ENCODE peak calls at places on chromosome 3, in six cellular contexts. B is MM.1S, R is A549, G is skeletal muscle cell, J is fibroblast of mammary gland, P is left ventricle myocardium inferior. S is an unnamed sample.

GRCh38 chr3:160373655-160374054 is 25.4 kb downstream of the IFT80 start:
- DNase-seq in B (no peak), R (no peak), G (no peak), J (no peak), P (no peak), S (no peak)

GRCh38 chr3:184345678-184346144 is 8.3 kb downstream of the FAM131A start:
- DNase-seq in B (peak), R (peak), G (no peak), J (peak), P (peak), S (peak)

GRCh38 chr3:31922962-31923361 is 58.1 kb downstream of the OSBPL10 start:
- DNase-seq in B (no peak), R (no peak), G (no peak), J (no peak), P (no peak), S (no peak)

GRCh38 chr3:57974796-57975388 is 33.3 kb upstream of the FLNB start:
- DNase-seq in B (no peak), R (peak), G (peak), J (peak), P (no peak), S (peak)

GRCh38 chr3:124520970-124521369 is 209.3 kb upstream of the UMPS start:
- DNase-seq in B (no peak), R (no peak), G (no peak), J (no peak), P (no peak), S (no peak)

GRCh38 chr3:139677341-139678155 is at the start of gene NMNAT3:
- DNase-seq in B (peak), R (peak), G (no peak), J (peak), P (peak), S (peak)

GRCh38 chr3:81585057-81585456 is 176.4 kb downstream of the GBE1 start:
- DNase-seq in B (no peak), R (no peak), G (no peak), J (no peak), P (no peak), S (no peak)

GRCh38 chr3:70558955-70559354 is 246.5 kb upstream of the MDFIC2 start:
- DNase-seq in B (no peak), R (no peak), G (no peak), J (no peak), P (no peak), S (no peak)

GRCh38 chr3:195003893-195004289 is 267.1 kb downstream of the XXYLT1 start:
- DNase-seq in B (no peak), R (no peak), G (no peak), J (no peak), P (no peak), S (no peak)

GRCh38 chr3:4515896-4516295 is 22.7 kb downstream of the ITPR1 start:
- DNase-seq in B (no peak), R (no peak), G (no peak), J (no peak), P (no peak), S (no peak)

GRCh38 chr3:72595376-72595775 is 252.9 kb downstream of the SHQ1 start:
- DNase-seq in B (no peak), R (no peak), G (no peak), J (no peak), P (no peak), S (peak)

GRCh38 chr3:177362646-177363045 is 165.4 kb upstream of the TBL1XR1 start:
- DNase-seq in B (peak), R (no peak), G (no peak), J (no peak), P (no peak), S (no peak)

GRCh38 chr3:38017445-38018295 is 11.8 kb downstream of the PLCD1 start:
- DNase-seq in B (no peak), R (no peak), G (no peak), J (no peak), P (no peak), S (no peak)

GRCh38 chr3:154247806-154248480 is 76.3 kb downstream of the DHX36 start:
- DNase-seq in B (no peak), R (no peak), G (no peak), J (no peak), P (no peak), S (no peak)

GRCh38 chr3:30658328-30659052 is 52.1 kb downstream of the TGFBR2 start:
- DNase-seq in B (peak), R (no peak), G (peak), J (peak), P (no peak), S (no peak)

GRCh38 chr3:184366619-184367321 is 5.3 kb downstream of the POLR2H start:
- DNase-seq in B (no peak), R (no peak), G (no peak), J (peak), P (no peak), S (no peak)

GRCh38 chr3:48086736-48087470 is 70.7 kb upstream of the MAP4 start:
- DNase-seq in B (no peak), R (peak), G (no peak), J (peak), P (no peak), S (no peak)

GRCh38 chr3:53114412-53115074 is 15.7 kb downstream of the RFT1 start:
- DNase-seq in B (no peak), R (no peak), G (no peak), J (peak), P (no peak), S (no peak)

GRCh38 chr3:71601811-71602210 is 18.3 kb upstream of the FOXP1 start:
- DNase-seq in B (no peak), R (no peak), G (no peak), J (peak), P (no peak), S (no peak)

GRCh38 chr3:155553800-155554199 is 191.1 kb downstream of the PLCH1 start:
- DNase-seq in B (no peak), R (no peak), G (no peak), J (no peak), P (no peak), S (no peak)

GRCh38 chr3:168047190-168047795 is 48.4 kb downstream of the GOLIM4 start:
- DNase-seq in B (peak), R (peak), G (peak), J (peak), P (no peak), S (no peak)

GRCh38 chr3:10583798-10584708 is 78.7 kb upstream of the ATP2B2 start:
- DNase-seq in B (no peak), R (no peak), G (no peak), J (no peak), P (no peak), S (no peak)

GRCh38 chr3:26621891-26622633 is 510 bp upstream of the LRRC3B start:
- DNase-seq in B (no peak), R (no peak), G (no peak), J (no peak), P (no peak), S (no peak)

GRCh38 chr3:15172806-15173205 is 33.2 kb upstream of the CAPN7 start:
- DNase-seq in B (no peak), R (no peak), G (no peak), J (no peak), P (no peak), S (no peak)

GRCh38 chr3:100030346-100030745 is 84.0 kb downstream of the FILIP1L start:
- DNase-seq in B (no peak), R (no peak), G (no peak), J (peak), P (no peak), S (no peak)

GRCh38 chr3:186152361-186152798 is 43.5 kb upstream of the ETV5 start:
- DNase-seq in B (no peak), R (no peak), G (no peak), J (no peak), P (no peak), S (no peak)

GRCh38 chr3:142595581-142595950 is 627 bp upstream of the PLS1 start:
- DNase-seq in B (no peak), R (peak), G (peak), J (peak), P (no peak), S (no peak)

GRCh38 chr3:84600703-84601225 is 358.0 kb upstream of the CADM2 start:
- DNase-seq in B (no peak), R (no peak), G (no peak), J (no peak), P (no peak), S (no peak)

GRCh38 chr3:196274585-196274984 is 12.9 kb downstream of the PCYT1A start:
- DNase-seq in B (peak), R (no peak), G (no peak), J (peak), P (no peak), S (no peak)

GRCh38 chr3:37707428-37708372 is 154.0 kb upstream of the CTDSPL start:
- DNase-seq in B (no peak), R (no peak), G (no peak), J (peak), P (no peak), S (no peak)

GRCh38 chr3:173663664-173664063 is 266.1 kb downstream of the NLGN1 start:
- DNase-seq in B (no peak), R (no peak), G (no peak), J (peak), P (no peak), S (no peak)

GRCh38 chr3:124768812-124769211 is 38.6 kb downstream of the UMPS start:
- DNase-seq in B (peak), R (peak), G (no peak), J (no peak), P (no peak), S (peak)

GRCh38 chr3:173706630-173707029 is 309.1 kb downstream of the NLGN1 start:
- DNase-seq in B (no peak), R (no peak), G (no peak), J (no peak), P (no peak), S (no peak)

GRCh38 chr3:10574101-10574615 is 68.8 kb upstream of the ATP2B2 start:
- DNase-seq in B (no peak), R (no peak), G (no peak), J (no peak), P (no peak), S (peak)

GRCh38 chr3:16550676-16551341 is 37.3 kb upstream of the RFTN1 start:
- DNase-seq in B (peak), R (peak), G (peak), J (peak), P (no peak), S (peak)

GRCh38 chr3:113035387-113035982 is 44.7 kb downstream of the GTPBP8 start:
- DNase-seq in B (peak), R (peak), G (no peak), J (peak), P (no peak), S (peak)

GRCh38 chr3:120506828-120507774 is 56.3 kb upstream of the FSTL1 start:
- DNase-seq in B (no peak), R (peak), G (no peak), J (peak), P (no peak), S (peak)

GRCh38 chr3:73520931-73521461 is 103.7 kb downstream of the PDZRN3 start:
- DNase-seq in B (no peak), R (no peak), G (peak), J (peak), P (peak), S (no peak)

GRCh38 chr3:150582620-150583019 is 20.5 kb upstream of the SELENOT start:
- DNase-seq in B (peak), R (no peak), G (no peak), J (no peak), P (no peak), S (no peak)
- H3K4me3 ChIP-seq in B (peak), R (no peak), G (no peak), J (no peak), P (no peak), S (no peak)

DNA sequence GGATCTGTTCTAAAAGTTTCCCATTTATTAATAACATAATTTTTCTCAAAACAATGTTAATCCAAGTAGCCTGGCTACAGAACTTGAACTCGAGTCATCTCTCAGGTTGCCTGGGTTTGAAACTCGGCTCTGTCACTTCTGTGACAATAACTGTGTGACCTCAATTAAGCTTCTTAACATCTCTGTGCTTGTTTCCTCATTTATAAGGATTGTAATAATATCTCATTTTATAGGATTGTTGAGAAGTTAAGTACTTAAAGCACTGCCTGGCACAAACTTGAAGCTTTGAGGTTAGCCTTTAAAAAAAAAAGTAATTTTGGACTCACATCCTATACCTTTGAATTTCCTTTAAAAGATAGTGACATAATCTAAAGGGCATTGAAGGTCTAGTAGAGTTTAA is 3.4 kb downstream of the RAB5A start:
- DNase-seq in B (no peak), R (no peak), G (no peak), J (no peak), P (no peak), S (no peak)
- H3K4me3 ChIP-seq in B (no peak), R (no peak), G (no peak), J (no peak), P (no peak), S (no peak)

GRCh38 chr3:109888026-109888425 is 550.7 kb upstream of the DPPA4 start:
- DNase-seq in B (no peak), R (no peak), G (no peak), J (no peak), P (no peak), S (no peak)

GRCh38 chr3:109887293-109887692 is 549.9 kb upstream of the DPPA4 start:
- DNase-seq in B (no peak), R (no peak), G (no peak), J (no peak), P (no peak), S (no peak)

GRCh38 chr3:109882144-109882543 is 544.8 kb upstream of the DPPA4 start:
- DNase-seq in B (peak), R (no peak), G (no peak), J (no peak), P (no peak), S (no peak)
- H3K4me3 ChIP-seq in B (no peak), R (no peak), G (no peak), J (no peak), P (no peak), S (no peak)

GRCh38 chr3:86793786-86794185 is 197.2 kb downstream of the VGLL3 start:
- DNase-seq in B (no peak), R (no peak), G (peak), J (peak), P (no peak), S (no peak)
- H3K4me3 ChIP-seq in B (no peak), R (no peak), G (no peak), J (no peak), P (no peak), S (no peak)

GRCh38 chr3:45664558-45664957 is 24.6 kb upstream of the SACM1L start:
- DNase-seq in B (peak), R (no peak), G (no peak), J (no peak), P (no peak), S (no peak)
- H3K4me3 ChIP-seq in B (peak), R (no peak), G (no peak), J (no peak), P (peak), S (no peak)

DNA sequence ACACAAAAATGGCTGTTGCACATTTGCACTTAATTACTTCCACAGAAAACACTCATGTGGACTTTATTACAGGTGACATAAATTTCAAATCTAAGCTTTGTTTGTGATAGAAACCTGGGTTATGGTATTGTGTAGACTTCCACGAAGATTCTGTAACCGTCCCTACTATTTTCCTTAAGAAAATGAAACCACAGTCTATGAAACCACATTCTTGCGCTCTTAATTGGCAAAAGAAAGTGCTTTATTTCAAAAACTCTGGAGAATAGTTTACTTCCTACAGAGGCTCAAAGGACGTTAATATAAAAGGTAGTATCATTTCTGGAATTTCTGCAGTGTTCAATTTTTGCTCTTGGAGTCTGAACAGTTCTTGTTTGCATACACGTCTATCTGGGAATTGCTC is 123.4 kb downstream of the TIGIT start:
- DNase-seq in B (no peak), R (no peak), G (no peak), J (no peak), P (no peak), S (no peak)
- H3K4me3 ChIP-seq in B (no peak), R (no peak), G (no peak), J (no peak), P (peak), S (no peak)

GRCh38 chr3:191369081-191370010 is 39.0 kb upstream of the UTS2B start:
- DNase-seq in B (no peak), R (no peak), G (peak), J (peak), P (no peak), S (no peak)

GRCh38 chr3:191366675-191367074 is 36.3 kb upstream of the UTS2B start:
- DNase-seq in B (no peak), R (no peak), G (no peak), J (peak), P (no peak), S (no peak)

GRCh38 chr3:191376742-191377141 is 46.4 kb upstream of the UTS2B start:
- DNase-seq in B (no peak), R (no peak), G (peak), J (peak), P (no peak), S (no peak)

GRCh38 chr3:191373327-191373726 is 43.0 kb upstream of the UTS2B start:
- DNase-seq in B (no peak), R (no peak), G (no peak), J (no peak), P (no peak), S (no peak)

GRCh38 chr3:191372122-191372521 is 41.8 kb upstream of the UTS2B start:
- DNase-seq in B (no peak), R (no peak), G (no peak), J (no peak), P (no peak), S (no peak)
- H3K4me3 ChIP-seq in B (no peak), R (no peak), G (no peak), J (no peak), P (no peak), S (no peak)

GRCh38 chr3:12756635-12757034 is 2.4 kb downstream of the TMEM40 start:
- DNase-seq in B (no peak), R (no peak), G (no peak), J (no peak), P (no peak), S (no peak)

GRCh38 chr3:12756185-12756584 is 2.9 kb downstream of the TMEM40 start:
- DNase-seq in B (no peak), R (no peak), G (no peak), J (no peak), P (no peak), S (no peak)

GRCh38 chr3:12759693-12760565 is 870 bp upstream of the TMEM40 start:
- DNase-seq in B (no peak), R (no peak), G (no peak), J (no peak), P (no peak), S (no peak)

GRCh38 chr3:12758025-12758830 is 831 bp downstream of the TMEM40 start:
- DNase-seq in B (peak), R (no peak), G (no peak), J (peak), P (peak), S (no peak)

GRCh38 chr3:12759097-12759679 is at the start of gene TMEM40:
- DNase-seq in B (no peak), R (no peak), G (no peak), J (no peak), P (no peak), S (no peak)
- H3K4me3 ChIP-seq in B (no peak), R (no peak), G (no peak), J (no peak), P (no peak), S (no peak)